ENCODE peak calls at places on chromosomes 3 and 15, in nine cellular contexts. One of them, this sample, is unnamed.

GRCh38 chr3:72171946-72172345 is 387.0 kb upstream of the PROK2 start:
- DNase-seq in fibroblast of the aortic adventitia: peak; percentile 46
- DNase-seq in GM13976: no peak
- DNase-seq in brain microvascular endothelial cell: no peak
- DNase-seq in AG09309: no peak
- DNase-seq in stomach: no peak
- DNase-seq in foreskin fibroblast: no peak
- DNase-seq in GM06990: no peak
- DNase-seq in OCI-LY7: no peak
- DNase-seq in this sample: no peak

GRCh38 chr15:64653757-64654156 is 121.6 kb downstream of the RBPMS2 start:
- DNase-seq in brain microvascular endothelial cell: no peak
- DNase-seq in stomach: no peak
- DNase-seq in foreskin fibroblast: peak; percentile 35
- DNase-seq in GM13976: no peak
- DNase-seq in AG09309: no peak
- DNase-seq in fibroblast of the aortic adventitia: peak; percentile 57
- DNase-seq in OCI-LY7: peak; percentile 14
- DNase-seq in GM06990: no peak
- DNase-seq in this sample: no peak

GRCh38 chr3:13470894-13471574 is 9.1 kb upstream of the HDAC11 start:
- DNase-seq in stomach: no peak
- DNase-seq in AG09309: no peak
- DNase-seq in GM13976: no peak
- DNase-seq in brain microvascular endothelial cell: no peak
- DNase-seq in OCI-LY7: no peak
- DNase-seq in GM06990: no peak
- DNase-seq in fibroblast of the aortic adventitia: no peak
- DNase-seq in foreskin fibroblast: no peak
- DNase-seq in this sample: no peak

GRCh38 chr3:196085534-196085933 is 3.6 kb upstream of the TFRC start:
- DNase-seq in GM06990: no peak
- DNase-seq in fibroblast of the aortic adventitia: no peak
- DNase-seq in foreskin fibroblast: no peak
- DNase-seq in stomach: no peak
- DNase-seq in brain microvascular endothelial cell: no peak
- DNase-seq in AG09309: no peak
- DNase-seq in OCI-LY7: no peak
- DNase-seq in GM13976: no peak
- DNase-seq in this sample: no peak

GRCh38 chr15:75731248-75732100 is 18.8 kb upstream of the CSPG4 start:
- DNase-seq in GM13976: peak; percentile 19
- DNase-seq in brain microvascular endothelial cell: no peak
- DNase-seq in OCI-LY7: no peak
- DNase-seq in fibroblast of the aortic adventitia: no peak
- DNase-seq in GM06990: no peak
- DNase-seq in stomach: no peak
- DNase-seq in foreskin fibroblast: peak; percentile 75
- DNase-seq in AG09309: no peak
- DNase-seq in this sample: no peak

GRCh38 chr3:127690106-127690505 is 17.4 kb downstream of the ABTB1 start:
- DNase-seq in fibroblast of the aortic adventitia: peak; percentile 81
- DNase-seq in brain microvascular endothelial cell: peak; percentile 69
- DNase-seq in stomach: no peak
- DNase-seq in OCI-LY7: no peak
- DNase-seq in GM06990: no peak
- DNase-seq in AG09309: no peak
- DNase-seq in GM13976: no peak
- DNase-seq in foreskin fibroblast: peak; percentile 83
- DNase-seq in this sample: no peak

GRCh38 chr3:57852896-57853295 is 96.8 kb downstream of the SLMAP start:
- DNase-seq in stomach: no peak
- DNase-seq in GM06990: no peak
- DNase-seq in foreskin fibroblast: peak; percentile 31
- DNase-seq in GM13976: peak; percentile 15
- DNase-seq in AG09309: no peak
- DNase-seq in fibroblast of the aortic adventitia: peak; percentile 66
- DNase-seq in OCI-LY7: peak; percentile 9
- DNase-seq in brain microvascular endothelial cell: no peak
- DNase-seq in this sample: peak; percentile 13

GRCh38 chr3:129421236-129421883 is 7.1 kb downstream of the EFCAB12 start:
- DNase-seq in foreskin fibroblast: no peak
- DNase-seq in stomach: no peak
- DNase-seq in GM06990: no peak
- DNase-seq in OCI-LY7: no peak
- DNase-seq in brain microvascular endothelial cell: no peak
- DNase-seq in GM13976: no peak
- DNase-seq in AG09309: no peak
- DNase-seq in fibroblast of the aortic adventitia: no peak
- DNase-seq in this sample: no peak

GRCh38 chr3:147391726-147392082 is 14.6 kb downstream of the ZIC4 start:
- DNase-seq in brain microvascular endothelial cell: no peak
- DNase-seq in AG09309: no peak
- DNase-seq in fibroblast of the aortic adventitia: no peak
- DNase-seq in GM13976: no peak
- DNase-seq in stomach: no peak
- DNase-seq in foreskin fibroblast: no peak
- DNase-seq in OCI-LY7: no peak
- DNase-seq in GM06990: no peak
- DNase-seq in this sample: no peak

GRCh38 chr3:59052803-59053411 is 3.1 kb upstream of the CFAP20DC start:
- DNase-seq in stomach: no peak
- DNase-seq in OCI-LY7: peak; percentile 27
- DNase-seq in fibroblast of the aortic adventitia: peak; percentile 68
- DNase-seq in brain microvascular endothelial cell: no peak
- DNase-seq in GM13976: peak; percentile 26
- DNase-seq in foreskin fibroblast: peak; percentile 71
- DNase-seq in AG09309: no peak
- DNase-seq in GM06990: no peak
- DNase-seq in this sample: peak; percentile 22

GRCh38 chr15:65954289-65954741 is 85.0 kb downstream of the RAB11A start:
- DNase-seq in GM13976: no peak
- DNase-seq in fibroblast of the aortic adventitia: peak; percentile 74
- DNase-seq in stomach: no peak
- DNase-seq in brain microvascular endothelial cell: no peak
- DNase-seq in foreskin fibroblast: peak; percentile 40
- DNase-seq in OCI-LY7: peak; percentile 44
- DNase-seq in AG09309: no peak
- DNase-seq in GM06990: no peak
- DNase-seq in this sample: no peak

GRCh38 chr3:77684115-77684514 is 644.2 kb downstream of the ROBO2 start:
- DNase-seq in stomach: no peak
- DNase-seq in OCI-LY7: no peak
- DNase-seq in foreskin fibroblast: no peak
- DNase-seq in AG09309: no peak
- DNase-seq in brain microvascular endothelial cell: no peak
- DNase-seq in GM13976: no peak
- DNase-seq in GM06990: no peak
- DNase-seq in fibroblast of the aortic adventitia: no peak
- DNase-seq in this sample: no peak

GRCh38 chr3:196774191-196774820 is 34.6 kb downstream of the PAK2 start:
- DNase-seq in brain microvascular endothelial cell: no peak
- DNase-seq in AG09309: no peak
- DNase-seq in foreskin fibroblast: peak; percentile 52
- DNase-seq in GM13976: no peak
- DNase-seq in GM06990: no peak
- DNase-seq in OCI-LY7: no peak
- DNase-seq in stomach: no peak
- DNase-seq in fibroblast of the aortic adventitia: peak; percentile 28
- DNase-seq in this sample: no peak

GRCh38 chr3:109275702-109276293 is 40.5 kb downstream of the DPPA2 start:
- DNase-seq in brain microvascular endothelial cell: peak; percentile 48
- DNase-seq in GM06990: no peak
- DNase-seq in AG09309: peak; percentile 1
- DNase-seq in GM13976: no peak
- DNase-seq in OCI-LY7: no peak
- DNase-seq in foreskin fibroblast: peak; percentile 24
- DNase-seq in fibroblast of the aortic adventitia: peak; percentile 19
- DNase-seq in stomach: peak; percentile 28
- DNase-seq in this sample: no peak

GRCh38 chr3:156478931-156479330 is 76.0 kb downstream of the SSR3 start:
- DNase-seq in GM06990: no peak
- DNase-seq in foreskin fibroblast: no peak
- DNase-seq in GM13976: no peak
- DNase-seq in stomach: no peak
- DNase-seq in OCI-LY7: no peak
- DNase-seq in brain microvascular endothelial cell: no peak
- DNase-seq in fibroblast of the aortic adventitia: no peak
- DNase-seq in AG09309: no peak
- DNase-seq in this sample: no peak

GRCh38 chr3:194617827-194618226 is 15.4 kb downstream of the TMEM44 start:
- DNase-seq in foreskin fibroblast: peak; percentile 34
- DNase-seq in fibroblast of the aortic adventitia: peak; percentile 37
- DNase-seq in AG09309: no peak
- DNase-seq in brain microvascular endothelial cell: no peak
- DNase-seq in OCI-LY7: no peak
- DNase-seq in GM06990: no peak
- DNase-seq in GM13976: no peak
- DNase-seq in stomach: no peak
- DNase-seq in this sample: no peak

DNA sequence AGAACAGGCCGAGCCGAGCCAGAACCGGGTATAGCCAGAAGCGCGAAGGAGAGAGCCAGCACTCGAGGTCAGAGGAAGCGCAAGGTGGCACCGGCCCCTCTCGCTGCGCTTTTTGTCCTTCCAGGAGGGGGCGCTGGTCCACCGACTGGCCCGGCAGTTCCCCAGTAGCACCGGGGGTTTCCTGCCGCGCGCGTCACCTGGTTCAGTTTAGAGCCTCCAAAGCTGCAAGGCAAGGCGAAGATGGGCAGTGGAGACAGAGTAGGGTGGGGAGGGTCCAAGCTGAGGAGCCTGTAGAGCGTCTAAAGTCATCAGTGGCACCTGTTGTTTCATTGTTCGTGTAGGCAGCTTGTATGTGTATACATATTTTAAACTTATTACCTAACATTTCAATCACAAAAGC is 7.6 kb upstream of the NR2E3 start:
- DNase-seq in GM13976: peak; percentile 75
- DNase-seq in AG09309: no peak
- DNase-seq in foreskin fibroblast: no peak
- DNase-seq in GM06990: peak; percentile 50
- DNase-seq in stomach: no peak
- DNase-seq in fibroblast of the aortic adventitia: no peak
- DNase-seq in brain microvascular endothelial cell: no peak
- DNase-seq in OCI-LY7: no peak
- DNase-seq in this sample: peak; percentile 60
- TF ChIP-seq CTCF in GM13976: peak; percentile 53
- TF ChIP-seq CTCF in AG09309: peak; percentile 28
- TF ChIP-seq CTCF in foreskin fibroblast: peak; percentile 31
- TF ChIP-seq CTCF in GM06990: peak; percentile 64
- TF ChIP-seq CTCF in stomach: no peak
- TF ChIP-seq CTCF in fibroblast of the aortic adventitia: peak; percentile 30
- TF ChIP-seq CTCF in brain microvascular endothelial cell: peak; percentile 61
- TF ChIP-seq CTCF in OCI-LY7: peak; percentile 57
- TF ChIP-seq CTCF in this sample: peak; percentile 41

GRCh38 chr15:89406756-89407650 is 72.4 kb upstream of the POLG start:
- DNase-seq in AG09309: no peak
- DNase-seq in stomach: no peak
- DNase-seq in GM06990: no peak
- DNase-seq in OCI-LY7: no peak
- DNase-seq in GM13976: no peak
- DNase-seq in fibroblast of the aortic adventitia: no peak
- DNase-seq in brain microvascular endothelial cell: no peak
- DNase-seq in foreskin fibroblast: peak; percentile 25
- DNase-seq in this sample: no peak
- TF ChIP-seq CTCF in AG09309: peak; percentile 11
- TF ChIP-seq CTCF in stomach: no peak
- TF ChIP-seq CTCF in GM06990: peak; percentile 22
- TF ChIP-seq CTCF in OCI-LY7: no peak
- TF ChIP-seq CTCF in GM13976: no peak
- TF ChIP-seq CTCF in fibroblast of the aortic adventitia: no peak
- TF ChIP-seq CTCF in brain microvascular endothelial cell: peak; percentile 29
- TF ChIP-seq CTCF in foreskin fibroblast: no peak
- TF ChIP-seq CTCF in this sample: no peak

GRCh38 chr3:48240711-48241491 is at the start of gene ZNF589:
- DNase-seq in stomach: peak; percentile 97
- DNase-seq in GM06990: peak; percentile 99
- DNase-seq in OCI-LY7: peak; percentile 97
- DNase-seq in foreskin fibroblast: peak; percentile 95
- DNase-seq in fibroblast of the aortic adventitia: peak; percentile 85
- DNase-seq in GM13976: peak; percentile 97
- DNase-seq in AG09309: no peak
- DNase-seq in brain microvascular endothelial cell: peak; percentile 87
- DNase-seq in this sample: peak; percentile 96
- TF ChIP-seq CTCF in stomach: peak; percentile 26
- TF ChIP-seq CTCF in GM06990: peak; percentile 64
- TF ChIP-seq CTCF in OCI-LY7: peak; percentile 66
- TF ChIP-seq CTCF in foreskin fibroblast: peak; percentile 16
- TF ChIP-seq CTCF in fibroblast of the aortic adventitia: no peak
- TF ChIP-seq CTCF in GM13976: peak; percentile 47
- TF ChIP-seq CTCF in AG09309: no peak
- TF ChIP-seq CTCF in brain microvascular endothelial cell: peak; percentile 48
- TF ChIP-seq CTCF in this sample: peak; percentile 53

GRCh38 chr3:174863488-174863887 is 4.4 kb downstream of the NAALADL2 start:
- DNase-seq in fibroblast of the aortic adventitia: no peak
- DNase-seq in stomach: no peak
- DNase-seq in AG09309: no peak
- DNase-seq in GM06990: no peak
- DNase-seq in GM13976: no peak
- DNase-seq in OCI-LY7: no peak
- DNase-seq in brain microvascular endothelial cell: no peak
- DNase-seq in foreskin fibroblast: no peak
- DNase-seq in this sample: no peak

GRCh38 chr3:174859109-174859735 is at the start of gene NAALADL2:
- DNase-seq in foreskin fibroblast: no peak
- DNase-seq in fibroblast of the aortic adventitia: no peak
- DNase-seq in stomach: no peak
- DNase-seq in OCI-LY7: no peak
- DNase-seq in AG09309: no peak
- DNase-seq in GM06990: no peak
- DNase-seq in brain microvascular endothelial cell: no peak
- DNase-seq in GM13976: no peak
- DNase-seq in this sample: no peak

GRCh38 chr3:174859756-174860155 is 622 bp downstream of the NAALADL2 start:
- DNase-seq in GM06990: no peak
- DNase-seq in GM13976: no peak
- DNase-seq in fibroblast of the aortic adventitia: no peak
- DNase-seq in OCI-LY7: no peak
- DNase-seq in stomach: no peak
- DNase-seq in brain microvascular endothelial cell: no peak
- DNase-seq in AG09309: no peak
- DNase-seq in foreskin fibroblast: no peak
- DNase-seq in this sample: no peak

GRCh38 chr3:174862666-174863065 is 3.5 kb downstream of the NAALADL2 start:
- DNase-seq in foreskin fibroblast: no peak
- DNase-seq in GM13976: no peak
- DNase-seq in brain microvascular endothelial cell: no peak
- DNase-seq in GM06990: no peak
- DNase-seq in stomach: peak; percentile 42
- DNase-seq in AG09309: no peak
- DNase-seq in fibroblast of the aortic adventitia: no peak
- DNase-seq in OCI-LY7: no peak
- DNase-seq in this sample: no peak

DNA sequence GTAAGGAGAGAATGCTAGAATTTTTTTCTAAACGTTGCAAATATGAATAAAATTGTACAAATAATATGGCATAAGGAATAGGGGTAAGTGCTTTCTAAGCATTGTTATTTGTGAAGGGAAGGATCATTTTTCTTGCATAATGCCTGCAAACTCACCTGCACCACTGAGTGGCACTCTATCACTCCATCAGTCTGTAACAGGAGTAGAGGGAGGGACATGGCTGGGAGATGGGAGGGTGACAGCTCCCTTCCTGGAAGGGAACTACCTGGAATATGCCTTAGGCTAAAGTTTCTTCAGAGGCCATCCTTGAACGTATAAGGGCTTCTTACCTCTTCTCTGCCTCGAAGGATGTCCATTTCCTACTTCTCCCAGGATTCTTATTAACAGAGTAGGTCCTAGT is 3.0 kb downstream of the NAALADL2 start:
- DNase-seq in OCI-LY7: no peak
- DNase-seq in AG09309: no peak
- DNase-seq in brain microvascular endothelial cell: no peak
- DNase-seq in GM13976: no peak
- DNase-seq in foreskin fibroblast: no peak
- DNase-seq in stomach: peak; percentile 60
- DNase-seq in fibroblast of the aortic adventitia: no peak
- DNase-seq in GM06990: no peak
- DNase-seq in this sample: no peak
- TF ChIP-seq CTCF in OCI-LY7: no peak
- TF ChIP-seq CTCF in AG09309: peak; percentile 5
- TF ChIP-seq CTCF in brain microvascular endothelial cell: peak; percentile 38
- TF ChIP-seq CTCF in GM13976: no peak
- TF ChIP-seq CTCF in foreskin fibroblast: no peak
- TF ChIP-seq CTCF in stomach: peak; percentile 65
- TF ChIP-seq CTCF in fibroblast of the aortic adventitia: no peak
- TF ChIP-seq CTCF in GM06990: no peak
- TF ChIP-seq CTCF in this sample: no peak

This sample was measured in GM10248.